ENCODE peak calls at places on chromosomes 11 and 22, in eight cellular contexts. One of them, this sample, is unnamed.
A peak's percentile ranks its signal among the peaks of the same experiment; 100 is the strongest.

GRCh38 chr11:70521475-70522260 is 123.3 kb downstream of the CTTN start:
- DNase-seq in CD4-positive, CD25-positive, alpha-beta regulatory T cell: no peak
- DNase-seq in IMR-90: no peak
- DNase-seq in colonic mucosa: no peak
- DNase-seq in heart left ventricle: no peak
- DNase-seq in RWPE2: peak; percentile 57
- DNase-seq in psoas muscle: peak; percentile 19
- DNase-seq in transverse colon: no peak
- DNase-seq in this sample: no peak

GRCh38 chr11:47510231-47510630 is 42.7 kb downstream of the CELF1 start:
- DNase-seq in CD4-positive, CD25-positive, alpha-beta regulatory T cell: no peak
- DNase-seq in IMR-90: peak; percentile 58
- DNase-seq in colonic mucosa: no peak
- DNase-seq in heart left ventricle: no peak
- DNase-seq in RWPE2: no peak
- DNase-seq in psoas muscle: no peak
- DNase-seq in transverse colon: no peak
- DNase-seq in this sample: no peak

GRCh38 chr11:118522571-118523072 is 4.7 kb upstream of the TTC36 start:
- DNase-seq in CD4-positive, CD25-positive, alpha-beta regulatory T cell: no peak
- DNase-seq in IMR-90: peak; percentile 30
- DNase-seq in colonic mucosa: no peak
- DNase-seq in heart left ventricle: no peak
- DNase-seq in RWPE2: no peak
- DNase-seq in psoas muscle: no peak
- DNase-seq in transverse colon: no peak
- DNase-seq in this sample: peak; percentile 62

GRCh38 chr11:75267171-75267970 is 26.8 kb downstream of the TPBGL start:
- DNase-seq in CD4-positive, CD25-positive, alpha-beta regulatory T cell: no peak
- DNase-seq in IMR-90: no peak
- DNase-seq in colonic mucosa: no peak
- DNase-seq in heart left ventricle: peak; percentile 17
- DNase-seq in RWPE2: peak; percentile 43
- DNase-seq in psoas muscle: peak; percentile 47
- DNase-seq in transverse colon: peak; percentile 5
- DNase-seq in this sample: no peak

GRCh38 chr11:110787680-110788079 is 75.4 kb upstream of the ARHGAP20 start:
- DNase-seq in CD4-positive, CD25-positive, alpha-beta regulatory T cell: no peak
- DNase-seq in IMR-90: no peak
- DNase-seq in colonic mucosa: no peak
- DNase-seq in heart left ventricle: no peak
- DNase-seq in RWPE2: no peak
- DNase-seq in psoas muscle: no peak
- DNase-seq in transverse colon: no peak
- DNase-seq in this sample: no peak

GRCh38 chr22:48717883-48718817 is 1109.5 kb downstream of the BRD1 start:
- DNase-seq in CD4-positive, CD25-positive, alpha-beta regulatory T cell: no peak
- DNase-seq in IMR-90: no peak
- DNase-seq in colonic mucosa: no peak
- DNase-seq in heart left ventricle: no peak
- DNase-seq in RWPE2: peak; percentile 23
- DNase-seq in psoas muscle: no peak
- DNase-seq in transverse colon: no peak
- DNase-seq in this sample: no peak

GRCh38 chr11:69001301-69002081 is 11.6 kb downstream of the MRGPRF start:
- DNase-seq in CD4-positive, CD25-positive, alpha-beta regulatory T cell: no peak
- DNase-seq in IMR-90: no peak
- DNase-seq in colonic mucosa: no peak
- DNase-seq in heart left ventricle: no peak
- DNase-seq in RWPE2: no peak
- DNase-seq in psoas muscle: peak; percentile 29
- DNase-seq in transverse colon: peak; percentile 7
- DNase-seq in this sample: no peak

GRCh38 chr11:64723907-64724862 is 1.2 kb upstream of the NRXN2 start:
- DNase-seq in CD4-positive, CD25-positive, alpha-beta regulatory T cell: no peak
- DNase-seq in IMR-90: no peak
- DNase-seq in colonic mucosa: no peak
- DNase-seq in heart left ventricle: no peak
- DNase-seq in RWPE2: no peak
- DNase-seq in psoas muscle: no peak
- DNase-seq in transverse colon: no peak
- DNase-seq in this sample: no peak

GRCh38 chr11:75577198-75577597 is 15.1 kb downstream of the SERPINH1 start:
- DNase-seq in CD4-positive, CD25-positive, alpha-beta regulatory T cell: peak; percentile 37
- DNase-seq in IMR-90: peak; percentile 38
- DNase-seq in colonic mucosa: peak; percentile 58
- DNase-seq in heart left ventricle: peak; percentile 57
- DNase-seq in RWPE2: no peak
- DNase-seq in psoas muscle: peak; percentile 74
- DNase-seq in transverse colon: peak; percentile 64
- DNase-seq in this sample: peak; percentile 55

GRCh38 chr11:103844327-103845215 is 191.9 kb upstream of the DDI1 start:
- DNase-seq in CD4-positive, CD25-positive, alpha-beta regulatory T cell: no peak
- DNase-seq in IMR-90: no peak
- DNase-seq in colonic mucosa: no peak
- DNase-seq in heart left ventricle: no peak
- DNase-seq in RWPE2: no peak
- DNase-seq in psoas muscle: no peak
- DNase-seq in transverse colon: peak; percentile 28
- DNase-seq in this sample: no peak

DNA sequence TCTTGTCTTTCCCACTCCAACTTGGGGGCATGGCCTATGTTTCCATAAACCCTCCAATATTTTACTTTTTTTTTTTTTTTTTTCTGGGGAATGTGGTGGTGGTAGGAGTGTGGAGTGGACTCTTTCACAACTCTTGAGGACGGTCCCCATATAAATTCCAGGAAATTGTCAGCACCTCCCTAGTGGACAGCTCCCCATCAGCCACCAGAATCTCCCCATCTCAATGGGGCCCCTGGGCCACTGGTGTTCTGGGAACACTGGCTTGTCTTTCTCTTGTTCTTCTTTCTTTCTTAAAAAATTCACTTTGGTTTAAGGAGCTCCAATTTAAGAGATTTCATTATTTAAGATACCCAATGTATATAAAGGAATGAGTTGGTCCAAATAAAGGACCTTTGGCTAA is 74.1 kb downstream of the ADM start:
- DNase-seq in CD4-positive, CD25-positive, alpha-beta regulatory T cell: no peak
- DNase-seq in IMR-90: peak; percentile 50
- DNase-seq in colonic mucosa: no peak
- DNase-seq in heart left ventricle: no peak
- DNase-seq in RWPE2: no peak
- DNase-seq in psoas muscle: no peak
- DNase-seq in transverse colon: no peak
- DNase-seq in this sample: peak; percentile 71
- H3K4me1 ChIP-seq in CD4-positive, CD25-positive, alpha-beta regulatory T cell: no peaks in the 10 kb centered on the region
- H3K4me1 ChIP-seq in IMR-90: peaks cover 22% of the 10 kb centered on the region
- H3K4me1 ChIP-seq in colonic mucosa: no peaks in the 10 kb centered on the region
- H3K4me1 ChIP-seq in heart left ventricle: no peaks in the 10 kb centered on the region
- H3K4me1 ChIP-seq in RWPE2: peaks cover 4% of the 10 kb centered on the region
- H3K4me1 ChIP-seq in psoas muscle: peaks cover 34% of the 10 kb centered on the region
- H3K4me1 ChIP-seq in transverse colon: peaks cover 10% of the 10 kb centered on the region
- H3K4me1 ChIP-seq in this sample: no peaks in the 10 kb centered on the region

GRCh38 chr11:134724779-134725140 is 312.7 kb upstream of the B3GAT1 start:
- DNase-seq in CD4-positive, CD25-positive, alpha-beta regulatory T cell: no peak
- DNase-seq in IMR-90: no peak
- DNase-seq in colonic mucosa: no peak
- DNase-seq in heart left ventricle: no peak
- DNase-seq in RWPE2: no peak
- DNase-seq in psoas muscle: no peak
- DNase-seq in transverse colon: no peak
- DNase-seq in this sample: no peak
- H3K9me3 ChIP-seq in CD4-positive, CD25-positive, alpha-beta regulatory T cell: no peaks in the 10 kb centered on the region
- H3K9me3 ChIP-seq in IMR-90: peaks cover 25% of the 10 kb centered on the region
- H3K9me3 ChIP-seq in colonic mucosa: no peaks in the 10 kb centered on the region
- H3K9me3 ChIP-seq in heart left ventricle: no peaks in the 10 kb centered on the region
- H3K9me3 ChIP-seq in RWPE2: no peaks in the 10 kb centered on the region
- H3K9me3 ChIP-seq in psoas muscle: no peaks in the 10 kb centered on the region
- H3K9me3 ChIP-seq in transverse colon: no peaks in the 10 kb centered on the region
- H3K9me3 ChIP-seq in this sample: no peaks in the 10 kb centered on the region

GRCh38 chr11:27075192-27075591 is 34.6 kb downstream of the BBOX1 start:
- DNase-seq in CD4-positive, CD25-positive, alpha-beta regulatory T cell: no peak
- DNase-seq in IMR-90: peak; percentile 82
- DNase-seq in colonic mucosa: no peak
- DNase-seq in heart left ventricle: no peak
- DNase-seq in RWPE2: no peak
- DNase-seq in psoas muscle: no peak
- DNase-seq in transverse colon: no peak
- DNase-seq in this sample: no peak

GRCh38 chr11:27075655-27076054 is 35.0 kb downstream of the BBOX1 start:
- DNase-seq in CD4-positive, CD25-positive, alpha-beta regulatory T cell: no peak
- DNase-seq in IMR-90: no peak
- DNase-seq in colonic mucosa: no peak
- DNase-seq in heart left ventricle: no peak
- DNase-seq in RWPE2: no peak
- DNase-seq in psoas muscle: no peak
- DNase-seq in transverse colon: no peak
- DNase-seq in this sample: no peak

GRCh38 chr11:27081056-27081455 is 40.4 kb downstream of the BBOX1 start:
- DNase-seq in CD4-positive, CD25-positive, alpha-beta regulatory T cell: no peak
- DNase-seq in IMR-90: peak; percentile 28
- DNase-seq in colonic mucosa: no peak
- DNase-seq in heart left ventricle: no peak
- DNase-seq in RWPE2: no peak
- DNase-seq in psoas muscle: no peak
- DNase-seq in transverse colon: no peak
- DNase-seq in this sample: no peak

GRCh38 chr11:27076121-27076589 is 35.5 kb downstream of the BBOX1 start:
- DNase-seq in CD4-positive, CD25-positive, alpha-beta regulatory T cell: no peak
- DNase-seq in IMR-90: no peak
- DNase-seq in colonic mucosa: no peak
- DNase-seq in heart left ventricle: no peak
- DNase-seq in RWPE2: no peak
- DNase-seq in psoas muscle: no peak
- DNase-seq in transverse colon: no peak
- DNase-seq in this sample: peak; percentile 9
- H3K4me1 ChIP-seq in CD4-positive, CD25-positive, alpha-beta regulatory T cell: no peaks in the 10 kb centered on the region
- H3K4me1 ChIP-seq in IMR-90: peaks cover 11% of the 10 kb centered on the region
- H3K4me1 ChIP-seq in colonic mucosa: no peaks in the 10 kb centered on the region
- H3K4me1 ChIP-seq in heart left ventricle: no peaks in the 10 kb centered on the region
- H3K4me1 ChIP-seq in RWPE2: no peaks in the 10 kb centered on the region
- H3K4me1 ChIP-seq in psoas muscle: no peaks in the 10 kb centered on the region
- H3K4me1 ChIP-seq in transverse colon: no peaks in the 10 kb centered on the region
- H3K4me1 ChIP-seq in this sample: no peaks in the 10 kb centered on the region

GRCh38 chr22:47191630-47192105 is 429.2 kb downstream of the TBC1D22A start:
- DNase-seq in CD4-positive, CD25-positive, alpha-beta regulatory T cell: no peak
- DNase-seq in IMR-90: no peak
- DNase-seq in colonic mucosa: no peak
- DNase-seq in heart left ventricle: no peak
- DNase-seq in RWPE2: no peak
- DNase-seq in psoas muscle: no peak
- DNase-seq in transverse colon: no peak
- DNase-seq in this sample: no peak
- H3K9me3 ChIP-seq in CD4-positive, CD25-positive, alpha-beta regulatory T cell: no peaks in the 10 kb centered on the region
- H3K9me3 ChIP-seq in IMR-90: peaks cover 3% of the 10 kb centered on the region
- H3K9me3 ChIP-seq in colonic mucosa: no peaks in the 10 kb centered on the region
- H3K9me3 ChIP-seq in heart left ventricle: no peaks in the 10 kb centered on the region
- H3K9me3 ChIP-seq in RWPE2: no peaks in the 10 kb centered on the region
- H3K9me3 ChIP-seq in psoas muscle: no peaks in the 10 kb centered on the region
- H3K9me3 ChIP-seq in transverse colon: no peaks in the 10 kb centered on the region
- H3K9me3 ChIP-seq in this sample: no peaks in the 10 kb centered on the region

GRCh38 chr11:5621580-5621979 is 3.2 kb upstream of the TRIM34 start:
- DNase-seq in CD4-positive, CD25-positive, alpha-beta regulatory T cell: no peak
- DNase-seq in IMR-90: no peak
- DNase-seq in colonic mucosa: no peak
- DNase-seq in heart left ventricle: no peak
- DNase-seq in RWPE2: no peak
- DNase-seq in psoas muscle: no peak
- DNase-seq in transverse colon: no peak
- DNase-seq in this sample: no peak
- H3K4me1 ChIP-seq in CD4-positive, CD25-positive, alpha-beta regulatory T cell: peaks cover 27% of the 10 kb centered on the region
- H3K4me1 ChIP-seq in IMR-90: peaks cover 25% of the 10 kb centered on the region
- H3K4me1 ChIP-seq in colonic mucosa: peaks cover 12% of the 10 kb centered on the region
- H3K4me1 ChIP-seq in heart left ventricle: peaks cover 16% of the 10 kb centered on the region
- H3K4me1 ChIP-seq in RWPE2: peaks cover 63% of the 10 kb centered on the region
- H3K4me1 ChIP-seq in psoas muscle: no peaks in the 10 kb centered on the region
- H3K4me1 ChIP-seq in transverse colon: peaks cover 40% of the 10 kb centered on the region
- H3K4me1 ChIP-seq in this sample: peaks cover 27% of the 10 kb centered on the region

GRCh38 chr22:46983046-46983445 is 220.6 kb downstream of the TBC1D22A start:
- DNase-seq in CD4-positive, CD25-positive, alpha-beta regulatory T cell: no peak
- DNase-seq in IMR-90: no peak
- DNase-seq in colonic mucosa: no peak
- DNase-seq in heart left ventricle: no peak
- DNase-seq in RWPE2: no peak
- DNase-seq in psoas muscle: no peak
- DNase-seq in transverse colon: no peak
- DNase-seq in this sample: no peak
- H3K9me3 ChIP-seq in CD4-positive, CD25-positive, alpha-beta regulatory T cell: no peaks in the 10 kb centered on the region
- H3K9me3 ChIP-seq in IMR-90: no peaks in the 10 kb centered on the region
- H3K9me3 ChIP-seq in colonic mucosa: no peaks in the 10 kb centered on the region
- H3K9me3 ChIP-seq in heart left ventricle: no peaks in the 10 kb centered on the region
- H3K9me3 ChIP-seq in RWPE2: no peaks in the 10 kb centered on the region
- H3K9me3 ChIP-seq in psoas muscle: no peaks in the 10 kb centered on the region
- H3K9me3 ChIP-seq in transverse colon: no peaks in the 10 kb centered on the region
- H3K9me3 ChIP-seq in this sample: no peaks in the 10 kb centered on the region

GRCh38 chr11:31817054-31817620 is 6.0 kb upstream of the PAX6 start:
- DNase-seq in CD4-positive, CD25-positive, alpha-beta regulatory T cell: no peak
- DNase-seq in IMR-90: no peak
- DNase-seq in colonic mucosa: no peak
- DNase-seq in heart left ventricle: no peak
- DNase-seq in RWPE2: no peak
- DNase-seq in psoas muscle: no peak
- DNase-seq in transverse colon: no peak
- DNase-seq in this sample: no peak
- H3K4me1 ChIP-seq in CD4-positive, CD25-positive, alpha-beta regulatory T cell: peaks cover 59% of the 10 kb centered on the region
- H3K4me1 ChIP-seq in IMR-90: no peaks in the 10 kb centered on the region
- H3K4me1 ChIP-seq in colonic mucosa: peaks cover 25% of the 10 kb centered on the region
- H3K4me1 ChIP-seq in heart left ventricle: peaks cover 60% of the 10 kb centered on the region
- H3K4me1 ChIP-seq in RWPE2: no peaks in the 10 kb centered on the region
- H3K4me1 ChIP-seq in psoas muscle: peaks cover 43% of the 10 kb centered on the region
- H3K4me1 ChIP-seq in transverse colon: peaks cover 58% of the 10 kb centered on the region
- H3K4me1 ChIP-seq in this sample: peaks cover 5% of the 10 kb centered on the region

GRCh38 chr11:35730254-35730653 is 67.7 kb downstream of the TRIM44 start:
- DNase-seq in CD4-positive, CD25-positive, alpha-beta regulatory T cell: no peak
- DNase-seq in IMR-90: no peak
- DNase-seq in colonic mucosa: no peak
- DNase-seq in heart left ventricle: no peak
- DNase-seq in RWPE2: no peak
- DNase-seq in psoas muscle: no peak
- DNase-seq in transverse colon: no peak
- DNase-seq in this sample: no peak
- H3K9me3 ChIP-seq in CD4-positive, CD25-positive, alpha-beta regulatory T cell: no peaks in the 10 kb centered on the region
- H3K9me3 ChIP-seq in IMR-90: peaks cover 2% of the 10 kb centered on the region
- H3K9me3 ChIP-seq in colonic mucosa: no peaks in the 10 kb centered on the region
- H3K9me3 ChIP-seq in heart left ventricle: no peaks in the 10 kb centered on the region
- H3K9me3 ChIP-seq in RWPE2: peaks cover 3% of the 10 kb centered on the region
- H3K9me3 ChIP-seq in psoas muscle: no peaks in the 10 kb centered on the region
- H3K9me3 ChIP-seq in transverse colon: no peaks in the 10 kb centered on the region
- H3K9me3 ChIP-seq in this sample: no peaks in the 10 kb centered on the region

GRCh38 chr22:36325163-36326031 is 62.4 kb downstream of the MYH9 start:
- DNase-seq in CD4-positive, CD25-positive, alpha-beta regulatory T cell: no peak
- DNase-seq in IMR-90: peak; percentile 86
- DNase-seq in colonic mucosa: peak; percentile 80
- DNase-seq in heart left ventricle: peak; percentile 71
- DNase-seq in RWPE2: peak; percentile 89
- DNase-seq in psoas muscle: peak; percentile 74
- DNase-seq in transverse colon: peak; percentile 80
- DNase-seq in this sample: no peak
- H3K4me1 ChIP-seq in CD4-positive, CD25-positive, alpha-beta regulatory T cell: peaks cover 21% of the 10 kb centered on the region
- H3K4me1 ChIP-seq in IMR-90: peaks cover 59% of the 10 kb centered on the region
- H3K4me1 ChIP-seq in colonic mucosa: peaks cover 32% of the 10 kb centered on the region
- H3K4me1 ChIP-seq in heart left ventricle: peaks cover 95% of the 10 kb centered on the region
- H3K4me1 ChIP-seq in RWPE2: peaks cover 44% of the 10 kb centered on the region
- H3K4me1 ChIP-seq in psoas muscle: peaks cover 67% of the 10 kb centered on the region
- H3K4me1 ChIP-seq in transverse colon: peaks cover 80% of the 10 kb centered on the region
- H3K4me1 ChIP-seq in this sample: peaks cover 53% of the 10 kb centered on the region

This sample was measured in cardiac muscle cell.